ENCODE peak calls at places on chromosomes 11 and 22, in five cellular contexts. T, O, N, J and H are unnamed samples.

GRCh38 chr11:102780491-102780918 is at the start of gene MMP10:
- DNase-seq in T (peak; percentile 52), N (no peak), O (no peak), J (no peak), H (no peak)

GRCh38 chr11:10581481-10582019 is 13.1 kb upstream of the LYVE1 start:
- DNase-seq in N (no peak), T (no peak), J (no peak), O (no peak), H (no peak)

GRCh38 chr11:10333490-10333889 is 28.6 kb downstream of the ADM start:
- DNase-seq in J (no peak), N (no peak), T (no peak), O (no peak), H (no peak)

GRCh38 chr22:30829901-30830550 is 135.4 kb downstream of the OSBP2 start:
- DNase-seq in J (no peak), N (no peak), T (no peak), O (no peak), H (no peak)

GRCh38 chr11:36196476-36197099 is 92.6 kb downstream of the COMMD9 start:
- DNase-seq in O (no peak), N (no peak), T (no peak), J (no peak), H (no peak)

GRCh38 chr22:37378642-37379058 is 48.6 kb downstream of the ELFN2 start:
- DNase-seq in O (no peak), N (no peak), J (no peak), T (no peak), H (no peak)

GRCh38 chr22:42562684-42563083 is 8.9 kb downstream of the SERHL2 start:
- DNase-seq in J (no peak), N (no peak), O (no peak), T (no peak), H (no peak)

GRCh38 chr11:88543902-88544655 is 206.5 kb upstream of the CTSC start:
- DNase-seq in J (peak; percentile 72), O (peak; percentile 84), T (peak; percentile 93), N (peak; percentile 55), H (peak; percentile 59)

GRCh38 chr11:119727523-119728081 is 1.4 kb downstream of the NECTIN1 start:
- DNase-seq in N (no peak), T (no peak), O (peak; percentile 67), J (peak; percentile 7), H (peak; percentile 73)

GRCh38 chr11:15627560-15627959 is 512.8 kb downstream of the INSC start:
- DNase-seq in T (no peak), J (no peak), O (no peak), N (no peak), H (no peak)

GRCh38 chr11:12087075-12087775 is 23.2 kb upstream of the MICAL2 start:
- DNase-seq in N (peak; percentile 36), J (no peak), T (peak; percentile 90), O (peak; percentile 52), H (no peak)

GRCh38 chr22:49208768-49209252 is 618.9 kb downstream of the BRD1 start:
- DNase-seq in N (no peak), T (no peak), J (no peak), O (no peak), H (no peak)

GRCh38 chr11:44015624-44016007 is 32.2 kb upstream of the ACCSL start:
- DNase-seq in O (no peak), J (no peak), N (no peak), T (no peak), H (no peak)

GRCh38 chr11:2269601-2270321 is 627 bp downstream of the ASCL2 start:
- DNase-seq in N (peak; percentile 42), T (no peak), J (peak; percentile 31), O (peak; percentile 72), H (peak; percentile 44)